ENCODE peak calls at places on chromosomes 7 and 10, in nine cellular contexts. R is suprapubic skin, H is MM.1S, X is foreskin keratinocyte, W is ascending aorta, L is fibroblast of pulmonary artery, B is natural killer cell, J is IMR-90, C is brain microvascular endothelial cell. Z is an unnamed sample.

GRCh38 chr7:77266162-77266807 is 66.7 kb upstream of the FGL2 start:
- DNase-seq in W (no peak), H (no peak), C (no peak), B (no peak), J (peak; percentile 47), L (peak; percentile 24), X (no peak), R (no peak), Z (no peak)

GRCh38 chr10:28984431-28984830 is 304.4 kb upstream of the LYZL1 start:
- DNase-seq in W (peak; percentile 97), H (no peak), R (no peak), C (peak; percentile 81), J (peak; percentile 85), X (peak; percentile 68), B (no peak), L (peak; percentile 96), Z (no peak)

GRCh38 chr7:57204411-57204811 is 72.2 kb upstream of the ZNF479 start:
- DNase-seq in L (no peak), X (no peak), C (no peak), J (no peak), R (no peak), B (no peak), H (no peak), W (no peak), Z (no peak)

GRCh38 chr10:101839421-101840063 is 4.1 kb downstream of the KCNIP2 start:
- DNase-seq in W (no peak), R (no peak), C (no peak), X (no peak), H (no peak), J (peak; percentile 11), B (peak; percentile 58), L (peak; percentile 42), Z (no peak)

GRCh38 chr7:116500071-116500853 is 724 bp downstream of the CAV2 start:
- DNase-seq in H (peak; percentile 90), W (peak; percentile 75), B (no peak), J (peak; percentile 50), R (peak; percentile 81), C (no peak), X (peak; percentile 83), L (peak; percentile 62), Z (no peak)

GRCh38 chr7:47653550-47654351 is 71.8 kb upstream of the TNS3 start:
- DNase-seq in J (peak; percentile 81), R (no peak), L (peak; percentile 82), X (no peak), H (no peak), C (peak; percentile 66), W (no peak), B (no peak), Z (no peak)

GRCh38 chr10:73529089-73529832 is 33.4 kb upstream of the PPP3CB start:
- DNase-seq in R (no peak), C (peak; percentile 61), W (no peak), B (peak; percentile 20), L (peak; percentile 85), J (peak; percentile 81), H (peak; percentile 82), X (peak; percentile 16), Z (peak; percentile 38)

GRCh38 chr7:156064921-156065386 is 252.7 kb upstream of the SHH start:
- DNase-seq in H (no peak), X (peak; percentile 46), J (peak; percentile 5), C (peak; percentile 16), L (no peak), B (no peak), R (no peak), W (no peak), Z (no peak)

GRCh38 chr7:112638675-112639400 is 151.4 kb downstream of the TMEM168 start:
- DNase-seq in C (no peak), J (no peak), H (no peak), W (no peak), L (no peak), B (no peak), R (no peak), X (no peak), Z (no peak)

GRCh38 chr7:22332481-22332880 is 24.5 kb downstream of the RAPGEF5 start:
- DNase-seq in W (no peak), H (no peak), R (no peak), B (no peak), J (no peak), C (no peak), X (no peak), L (no peak), Z (no peak)

GRCh38 chr10:124724279-124725027 is 19.7 kb downstream of the FAM53B start:
- DNase-seq in C (no peak), W (no peak), R (no peak), H (no peak), L (no peak), B (no peak), J (no peak), X (no peak), Z (no peak)

GRCh38 chr7:7148799-7149481 is 33.4 kb upstream of the C1GALT1 start:
- DNase-seq in X (peak; percentile 1), W (no peak), B (no peak), C (no peak), R (no peak), L (peak; percentile 37), J (no peak), H (no peak), Z (no peak)

GRCh38 chr10:61936770-61937169 is 35.3 kb downstream of the ARID5B start:
- DNase-seq in H (no peak), X (no peak), W (no peak), R (no peak), C (no peak), B (no peak), J (no peak), L (no peak), Z (no peak)

GRCh38 chr7:13071999-13072398 is 384.6 kb downstream of the ARL4A start:
- DNase-seq in H (no peak), W (no peak), X (no peak), J (peak; percentile 21), C (no peak), L (no peak), B (no peak), R (no peak), Z (no peak)

GRCh38 chr10:122648599-122649428 is 50.8 kb downstream of the C10orf120 start:
- DNase-seq in R (peak; percentile 72), C (peak; percentile 32), H (no peak), J (peak; percentile 31), W (no peak), L (peak; percentile 50), B (no peak), X (peak; percentile 2), Z (no peak)

GRCh38 chr7:70072220-70072619 is 473.9 kb downstream of the AUTS2 start:
- DNase-seq in X (no peak), H (peak; percentile 68), J (peak; percentile 3), B (no peak), L (peak; percentile 24), W (no peak), R (no peak), C (no peak), Z (no peak)

GRCh38 chr7:25752967-25753791 is 398.8 kb upstream of the NFE2L3 start:
- DNase-seq in X (peak; percentile 38), W (peak; percentile 67), J (no peak), R (no peak), B (no peak), L (no peak), H (no peak), C (peak; percentile 14), Z (no peak)

DNA sequence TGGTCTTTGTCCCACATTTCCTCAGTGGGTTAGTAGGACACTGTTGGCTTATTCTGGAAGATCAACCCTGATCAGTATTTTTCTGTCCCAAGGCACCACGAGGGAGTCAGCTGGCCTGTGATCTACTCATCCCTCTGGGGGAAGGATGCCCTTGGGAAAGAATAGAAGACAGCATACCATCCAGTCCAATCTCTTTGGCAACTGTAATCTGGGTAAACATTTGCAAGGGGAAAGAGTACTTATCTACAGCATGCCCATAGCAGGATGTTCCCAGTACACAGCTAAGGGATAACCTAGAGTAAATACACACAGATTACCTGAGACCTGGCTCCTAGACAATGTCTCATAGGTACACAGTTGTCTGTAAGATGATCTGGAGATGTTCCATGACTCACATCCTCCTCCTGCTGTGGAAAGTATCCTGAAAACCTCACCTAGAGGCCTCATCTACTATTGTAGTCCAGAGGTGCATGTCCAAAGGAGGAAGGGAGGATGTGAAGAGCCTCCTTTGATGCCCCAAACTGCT is 134.3 kb upstream of the VWC2 start:
- DNase-seq in B (no peak), H (no peak), C (no peak), L (no peak), X (no peak), R (no peak), W (no peak), J (no peak), Z (no peak)
- TF ChIP-seq CTCF in B (no peak), H (no peak), C (no peak), L (no peak), X (no peak), R (no peak), W (no peak), J (no peak), Z (no peak)

DNA sequence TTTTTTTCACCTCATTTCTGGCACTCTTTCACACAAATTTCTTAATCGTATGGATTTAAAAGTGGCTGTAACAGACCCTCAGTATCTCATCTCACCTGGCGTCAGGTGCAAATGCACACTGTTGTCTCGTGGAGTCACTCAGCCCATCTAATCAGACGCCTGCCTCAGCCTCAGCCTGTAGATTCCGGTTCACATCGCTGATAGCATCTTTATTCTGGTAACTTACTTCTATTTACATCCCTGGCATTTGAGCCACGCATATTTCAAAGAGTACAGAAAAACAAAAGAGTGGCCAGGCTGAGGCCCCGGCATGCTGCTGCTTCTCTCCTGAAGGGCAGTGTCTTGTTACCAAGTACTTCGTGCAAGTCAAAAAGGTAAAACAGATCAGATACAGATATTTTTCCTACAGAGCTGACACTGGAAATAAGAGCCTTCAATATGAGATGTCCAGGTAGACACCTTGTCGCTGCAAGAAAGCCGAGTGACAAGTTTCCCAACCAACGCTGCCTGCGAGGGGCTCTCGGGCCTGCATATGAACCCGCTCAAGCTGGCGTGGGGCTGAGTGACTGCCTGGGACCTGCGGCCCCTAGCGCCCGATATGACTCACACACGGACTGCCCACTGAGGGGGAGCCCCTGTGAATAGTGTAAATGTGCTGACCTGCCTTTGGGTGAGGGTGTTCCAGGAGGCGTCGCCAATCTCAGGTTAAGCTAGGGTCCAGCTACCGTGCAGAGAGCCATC is 4.3 kb downstream of the VIPR2 start:
- DNase-seq in C (no peak), W (no peak), J (no peak), X (no peak), R (peak; percentile 62), L (no peak), H (no peak), B (no peak), Z (no peak)
- TF ChIP-seq CTCF in C (no peak), W (no peak), J (no peak), X (no peak), R (no peak), L (no peak), H (no peak), B (no peak), Z (no peak)

DNA sequence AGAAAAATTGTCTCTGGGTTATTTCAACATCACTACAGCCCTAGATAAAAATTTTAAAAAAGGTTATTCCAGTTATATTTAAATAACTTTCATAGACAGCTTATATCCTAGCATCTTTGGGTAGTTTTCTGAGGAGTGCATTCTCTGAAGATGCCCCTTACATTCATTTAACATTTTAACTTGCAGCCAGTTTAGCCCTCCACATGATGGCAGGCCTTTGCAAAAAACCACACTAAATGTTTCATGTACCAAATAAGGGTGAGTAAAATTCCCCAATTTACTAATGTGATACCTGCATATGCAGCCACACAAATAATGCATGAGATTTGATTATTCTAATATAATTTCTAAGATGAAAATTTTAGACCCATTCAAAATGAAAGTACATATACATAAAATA is 108.4 kb upstream of the ZWINT start:
- DNase-seq in H (no peak), R (no peak), L (no peak), J (no peak), B (no peak), C (no peak), W (no peak), X (no peak), Z (no peak)
- TF ChIP-seq CTCF in H (no peak), R (no peak), L (no peak), J (no peak), B (no peak), C (no peak), W (no peak), X (no peak), Z (no peak)

GRCh38 chr10:119538632-119539358 is 3.7 kb downstream of the RGS10 start:
- DNase-seq in H (no peak), X (no peak), L (no peak), B (no peak), J (no peak), R (no peak), W (no peak), C (no peak), Z (no peak)
- TF ChIP-seq CTCF in H (no peak), X (peak; percentile 11), L (no peak), B (no peak), J (no peak), R (no peak), W (no peak), C (peak; percentile 23), Z (no peak)

Z was measured in D721Med.